ENCODE peak calls at places on chromosomes 4 and X, in four cellular contexts. R is NCI-H69; E is activated CD4-positive, alpha-beta T cell treated with anti-CD3 and anti-CD28 coated beads, Interleukin-2, amount 10 ng/mL, durations not matched to agents 7 days and 5 days; F is naive B cell. T is an unnamed sample.

GRCh38 chr4:79650217-79650616 is 242.2 kb upstream of the GK2 start:
- DNase-seq in R (peak; percentile 3), E (no peak), F (no peak), T (no peak)

GRCh38 chr4:54228563-54229501 is at the start of gene PDGFRA:
- DNase-seq in R (peak; percentile 5), E (no peak), F (no peak), T (no peak)

GRCh38 chr4:140870427-140870826 is 114.2 kb upstream of the TBC1D9 start:
- DNase-seq in R (peak; percentile 93), E (no peak), F (no peak), T (no peak)

GRCh38 chrX:3715921-3716320 is 2.5 kb upstream of the PRKX start:
- DNase-seq in R (no peak), E (no peak), F (no peak), T (no peak)

GRCh38 chr4:2735869-2736268 is 20.3 kb downstream of the TNIP2 start:
- DNase-seq in R (no peak), E (no peak), F (no peak), T (no peak)

GRCh38 chr4:178165251-178165650 is 723.0 kb upstream of the AGA start:
- DNase-seq in R (no peak), E (no peak), F (no peak), T (no peak)

GRCh38 chr4:157072002-157072401 is 3.9 kb upstream of the GLRB start:
- DNase-seq in R (no peak), E (no peak), F (no peak), T (no peak)

GRCh38 chr4:56958111-56958517 is 19.3 kb downstream of the NOA1 start:
- DNase-seq in R (peak; percentile 66), E (no peak), F (no peak), T (no peak)

GRCh38 chr4:5747746-5748365 is 36.9 kb downstream of the EVC start:
- DNase-seq in R (no peak), E (no peak), F (no peak), T (no peak)

GRCh38 chrX:152641256-152641875 is 3.7 kb downstream of the GABRQ start:
- DNase-seq in R (peak; percentile 38), E (no peak), F (no peak), T (no peak)

GRCh38 chr4:76212851-76213414 is 691 bp downstream of the SCARB2 start:
- DNase-seq in R (peak; percentile 42), E (peak; percentile 64), F (peak; percentile 39), T (no peak)

GRCh38 chrX:3820170-3820569 is 106.7 kb upstream of the PRKX start:
- DNase-seq in R (no peak), E (no peak), F (no peak), T (no peak)

GRCh38 chr4:77625485-77625884 is 19.9 kb downstream of the CXCL13 start:
- DNase-seq in R (no peak), E (no peak), F (no peak), T (no peak)

GRCh38 chr4:121408-122084 is 2.8 kb upstream of the ZNF718 start:
- DNase-seq in R (no peak), E (peak; percentile 43), F (peak; percentile 9), T (no peak)

GRCh38 chr4:70704333-70705145 is 16.2 kb downstream of the UTP3 start:
- DNase-seq in R (peak; percentile 63), E (peak; percentile 53), F (peak; percentile 62), T (peak; percentile 85)

GRCh38 chr4:128587382-128587781 is 222.1 kb upstream of the JADE1 start:
- DNase-seq in R (no peak), E (no peak), F (no peak), T (no peak)

GRCh38 chr4:119510750-119511149 is 117.9 kb downstream of the PDE5A start:
- DNase-seq in R (no peak), E (no peak), F (no peak), T (no peak)

GRCh38 chr4:127783971-127784519 is 1.9 kb downstream of the HSPA4L start:
- DNase-seq in R (no peak), E (no peak), F (no peak), T (no peak)

GRCh38 chr4:47863486-47863885 is 25.6 kb upstream of the CORIN start:
- DNase-seq in R (no peak), E (no peak), F (no peak), T (no peak)

GRCh38 chr4:125388653-125389052 is 73.9 kb downstream of the FAT4 start:
- DNase-seq in R (no peak), E (no peak), F (no peak), T (no peak)

GRCh38 chr4:142823796-142824195 is 22.3 kb downstream of the INPP4B start:
- DNase-seq in R (no peak), E (no peak), F (no peak), T (no peak)

GRCh38 chr4:101944649-101945048 is 154.1 kb downstream of the BANK1 start:
- DNase-seq in R (no peak), E (no peak), F (no peak), T (no peak)

GRCh38 chr4:163755013-163755412 is 260.5 kb downstream of the TMA16 start:
- DNase-seq in R (peak; percentile 22), E (peak; percentile 19), F (peak; percentile 16), T (peak; percentile 17)

GRCh38 chrX:140733766-140734342 is 24.3 kb downstream of the LINC00632 start:
- DNase-seq in R (peak; percentile 48), E (peak; percentile 6), F (no peak), T (peak; percentile 38)

GRCh38 chrX:585115-585808 is 45.3 kb upstream of the SHOX start:
- DNase-seq in R (no peak), E (no peak), F (no peak), T (no peak)

GRCh38 chr4:53490965-53491622 is 100.2 kb downstream of the LNX1 start:
- DNase-seq in R (peak; percentile 51), E (no peak), F (no peak), T (peak; percentile 40)